ENCODE peak calls at places on chromosomes 7 and 10, in four cellular contexts. H, Y, L and X are unnamed samples.

GRCh38 chr7:29396563-29396962 is 167.1 kb upstream of the PRR15 start:
- DNase-seq in H (no peak), Y (no peak), L (no peak), X (no peak)

GRCh38 chr10:132516771-132517725 is 20.5 kb upstream of the INPP5A start:
- DNase-seq in H (peak), Y (peak), L (peak), X (peak)

GRCh38 chr7:7944619-7945282 is 23.8 kb upstream of the GLCCI1 start:
- DNase-seq in H (no peak), Y (no peak), L (no peak), X (no peak)

GRCh38 chr7:87604264-87604663 is 3.6 kb upstream of the ABCB1 start:
- DNase-seq in H (no peak), Y (no peak), L (no peak), X (no peak)

GRCh38 chr7:2621948-2622640 is 9.7 kb upstream of the TTYH3 start:
- DNase-seq in H (no peak), Y (peak), L (no peak), X (no peak)

GRCh38 chr10:133391761-133392518 is 2.0 kb upstream of the MTG1 start:
- DNase-seq in H (no peak), Y (no peak), L (no peak), X (no peak)

GRCh38 chr10:15486404-15486803 is 115.3 kb upstream of the FAM171A1 start:
- DNase-seq in H (peak), Y (no peak), L (no peak), X (peak)

GRCh38 chr7:123727071-123727837 is 21.5 kb downstream of the WASL start:
- DNase-seq in H (peak), Y (no peak), L (no peak), X (peak)

GRCh38 chr10:70174058-70174741 is 3.9 kb upstream of the SAR1A start:
- DNase-seq in H (no peak), Y (no peak), L (no peak), X (no peak)

GRCh38 chr7:118224521-118224920 is at the start of gene ANKRD7:
- DNase-seq in H (no peak), Y (no peak), L (no peak), X (no peak)

GRCh38 chr7:27117687-27118491 is 12.7 kb downstream of the HOXA4 start:
- DNase-seq in H (peak), Y (peak), L (no peak), X (no peak)

GRCh38 chr10:4070171-4070570 is 285.2 kb upstream of the KLF6 start:
- DNase-seq in H (no peak), Y (no peak), L (no peak), X (no peak)

GRCh38 chr7:88001744-88002530 is 67.9 kb downstream of the ADAM22 start:
- DNase-seq in H (no peak), Y (no peak), L (no peak), X (no peak)

GRCh38 chr10:10804061-10804460 is 213.6 kb upstream of the CELF2 start:
- DNase-seq in H (no peak), Y (no peak), L (no peak), X (no peak)

GRCh38 chr10:32893431-32893830 is 64.6 kb downstream of the ITGB1 start:
- DNase-seq in H (no peak), Y (peak), L (no peak), X (no peak)

GRCh38 chr7:21902240-21902639 is 43.5 kb downstream of the CDCA7L start:
- DNase-seq in H (peak), Y (no peak), L (no peak), X (no peak)

GRCh38 chr7:81064446-81064845 is 145.6 kb upstream of the SEMA3C start:
- DNase-seq in H (peak), Y (no peak), L (no peak), X (no peak)

GRCh38 chr10:58048936-58049335 is 218.8 kb downstream of the IPMK start:
- DNase-seq in H (no peak), Y (no peak), L (no peak), X (no peak)

GRCh38 chr10:121165276-121165675 is 314.1 kb downstream of the WDR11 start:
- DNase-seq in H (no peak), Y (no peak), L (no peak), X (peak)

GRCh38 chr7:157825325-157825724 is 488.5 kb downstream of the DNAJB6 start:
- DNase-seq in H (no peak), Y (no peak), L (no peak), X (no peak)

GRCh38 chr10:88238515-88238914 is 344.6 kb downstream of the RNLS start:
- DNase-seq in H (no peak), Y (no peak), L (no peak), X (no peak)

GRCh38 chr7:156780724-156781455 is 112.1 kb downstream of the LMBR1 start:
- DNase-seq in H (no peak), Y (no peak), L (no peak), X (no peak)

GRCh38 chr10:131126321-131127121 is 185.0 kb downstream of the TCERG1L start:
- DNase-seq in H (no peak), Y (peak), L (no peak), X (no peak)

GRCh38 chr7:115015619-115016018 is 93.7 kb downstream of the MDFIC start:
- DNase-seq in H (peak), Y (no peak), L (peak), X (no peak)

GRCh38 chr7:107946881-107947280 is 55.9 kb downstream of the DLD start:
- DNase-seq in H (no peak), Y (no peak), L (no peak), X (no peak)

GRCh38 chr10:82750538-82750937 is 875.5 kb downstream of the NRG3 start:
- DNase-seq in H (no peak), Y (no peak), L (no peak), X (no peak)

GRCh38 chr10:69492091-69492745 is 41.0 kb downstream of the TSPAN15 start:
- DNase-seq in H (no peak), Y (no peak), L (no peak), X (no peak)

GRCh38 chr10:71270821-71271220 is 48.2 kb upstream of the SLC29A3 start:
- DNase-seq in H (no peak), Y (no peak), L (no peak), X (no peak)

GRCh38 chr7:154178890-154179289 is 126.7 kb downstream of the DPP6 start:
- DNase-seq in H (no peak), Y (peak), L (no peak), X (no peak)

GRCh38 chr7:158252081-158252836 is 335.4 kb downstream of the PTPRN2 start:
- DNase-seq in H (no peak), Y (no peak), L (no peak), X (no peak)

GRCh38 chr10:69087600-69088470 is at the start of gene SRGN:
- DNase-seq in H (peak), Y (no peak), L (peak), X (no peak)

GRCh38 chr10:124534231-124534798 is 72.7 kb downstream of the LHPP start:
- DNase-seq in H (no peak), Y (peak), L (no peak), X (no peak)